ENCODE peak calls at places on chromosomes 1 and 21, in eight cellular contexts. C is endodermal cell; Y is astrocyte; D is H9; T is transverse colon; J is tibial nerve; B is CD8-positive, alpha-beta memory T cell; I is breast epithelium. Z is an unnamed sample.

GRCh38 chr1:156385534-156386031 is 16.6 kb downstream of the RHBG start:
- DNase-seq in J (peak; percentile 69), T (peak; percentile 62), D (peak; percentile 63), Y (peak; percentile 18), B (peak; percentile 64), C (peak; percentile 89), I (no peak), Z (peak; percentile 48)

GRCh38 chr1:206540044-206540758 is 32.9 kb downstream of the RASSF5 start:
- DNase-seq in B (no peak), J (no peak), D (no peak), C (no peak), T (peak; percentile 76), Y (no peak), I (peak; percentile 74), Z (no peak)

GRCh38 chr1:186474208-186474607 is 13.3 kb upstream of the PDC start:
- DNase-seq in C (no peak), T (no peak), Y (peak; percentile 90), I (no peak), D (no peak), J (no peak), B (no peak), Z (no peak)

GRCh38 chr1:206814716-206815341 is 42.5 kb upstream of the IL10 start:
- DNase-seq in T (no peak), C (no peak), Y (peak; percentile 64), J (no peak), D (no peak), B (no peak), I (no peak), Z (no peak)

GRCh38 chr21:34840693-34841092 is 171.9 kb downstream of the CLIC6 start:
- DNase-seq in B (no peak), D (no peak), Y (no peak), C (peak; percentile 36), I (no peak), J (no peak), T (no peak), Z (no peak)

GRCh38 chr1:1014896-1015681 is 1.8 kb downstream of the ISG15 start:
- DNase-seq in C (peak; percentile 71), T (peak; percentile 19), J (no peak), I (no peak), B (no peak), Y (no peak), D (peak; percentile 52), Z (peak; percentile 63)

GRCh38 chr1:14625587-14626447 is 27.3 kb downstream of the KAZN start:
- DNase-seq in B (no peak), D (no peak), I (no peak), T (no peak), C (no peak), J (no peak), Y (no peak), Z (no peak)

GRCh38 chr21:32888971-32889370 is 117.4 kb upstream of the PAXBP1 start:
- DNase-seq in D (no peak), Y (peak; percentile 12), I (no peak), B (no peak), J (no peak), T (no peak), C (no peak), Z (peak; percentile 12)

GRCh38 chr1:208198271-208198670 is 45.9 kb downstream of the PLXNA2 start:
- DNase-seq in I (no peak), D (no peak), Y (no peak), C (no peak), J (no peak), T (no peak), B (no peak), Z (no peak)

GRCh38 chr1:166164646-166164994 is 2.2 kb downstream of the FAM78B start:
- DNase-seq in C (no peak), T (no peak), D (no peak), Y (no peak), I (no peak), B (no peak), J (no peak), Z (no peak)

GRCh38 chr1:207990455-207990854 is 79.5 kb upstream of the CD34 start:
- DNase-seq in Y (no peak), D (no peak), B (no peak), T (no peak), I (no peak), J (no peak), C (peak; percentile 25), Z (no peak)

GRCh38 chr1:89356658-89357400 is 7.0 kb upstream of the GBP6 start:
- DNase-seq in D (no peak), J (no peak), I (no peak), B (no peak), T (no peak), Y (peak; percentile 42), C (no peak), Z (no peak)

GRCh38 chr1:48044311-48044710 is 47.1 kb upstream of the TRABD2B start:
- DNase-seq in D (no peak), B (no peak), Y (no peak), J (no peak), T (no peak), C (no peak), I (no peak), Z (peak; percentile 64)

GRCh38 chr1:109482796-109483638 is 688 bp upstream of the ATXN7L2 start:
- DNase-seq in B (peak; percentile 31), Y (no peak), I (no peak), J (no peak), T (no peak), C (no peak), D (no peak), Z (no peak)

GRCh38 chr21:46029201-46029924 is 47.8 kb downstream of the COL6A1 start:
- DNase-seq in J (no peak), D (no peak), I (no peak), T (no peak), C (no peak), Y (peak; percentile 46), B (no peak), Z (no peak)

GRCh38 chr1:111204211-111204883 is 3.9 kb upstream of the DENND2D start:
- DNase-seq in D (no peak), C (no peak), J (no peak), B (peak; percentile 61), I (peak; percentile 41), T (peak; percentile 92), Y (no peak), Z (no peak)

GRCh38 chr1:166379447-166379846 is 212.6 kb upstream of the FAM78B start:
- DNase-seq in Y (peak; percentile 3), T (no peak), B (no peak), J (no peak), D (no peak), I (no peak), C (no peak), Z (no peak)

GRCh38 chr1:10697621-10698160 is 98.8 kb downstream of the CASZ1 start:
- DNase-seq in D (no peak), Y (no peak), C (no peak), I (no peak), T (no peak), B (no peak), J (no peak), Z (no peak)
- H3K4me1 ChIP-seq in D (peaks cover 2% of the 10 kb centered on the region), Y (no peaks in the 10 kb centered on the region), C (no peaks in the 10 kb centered on the region), I (peaks cover 20% of the 10 kb centered on the region), T (peaks cover 32% of the 10 kb centered on the region), B (peaks cover 7% of the 10 kb centered on the region), J (peaks cover 12% of the 10 kb centered on the region), Z (peaks cover 2% of the 10 kb centered on the region)

DNA sequence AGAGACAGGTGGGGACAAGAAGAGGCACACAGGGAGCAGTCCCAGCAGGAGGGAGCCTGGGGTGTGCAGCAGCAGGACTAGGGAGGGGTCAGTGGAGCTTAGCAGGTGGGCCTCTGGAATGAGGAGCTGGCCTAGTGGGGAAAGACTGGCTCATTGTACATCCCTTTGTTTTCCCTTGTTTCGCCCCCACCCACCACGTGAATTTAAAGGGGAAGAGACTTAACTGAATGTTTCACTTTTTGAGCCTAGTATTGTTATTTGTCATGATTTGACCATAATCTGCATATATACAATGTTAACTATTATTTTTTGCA is 181.7 kb downstream of the DHRS3 start:
- DNase-seq in B (no peak), D (no peak), C (no peak), Y (no peak), J (no peak), T (no peak), I (no peak), Z (peak; percentile 32)
- H3K27ac ChIP-seq in B (peak overlapping the region; percentile 3), D (no peak overlapping the region), C (no peak overlapping the region), Y (peak overlapping the region; percentile 55), J (peak overlapping the region; percentile 81), T (no peak overlapping the region), I (peak overlapping the region; percentile 72), Z (no peak overlapping the region)

DNA sequence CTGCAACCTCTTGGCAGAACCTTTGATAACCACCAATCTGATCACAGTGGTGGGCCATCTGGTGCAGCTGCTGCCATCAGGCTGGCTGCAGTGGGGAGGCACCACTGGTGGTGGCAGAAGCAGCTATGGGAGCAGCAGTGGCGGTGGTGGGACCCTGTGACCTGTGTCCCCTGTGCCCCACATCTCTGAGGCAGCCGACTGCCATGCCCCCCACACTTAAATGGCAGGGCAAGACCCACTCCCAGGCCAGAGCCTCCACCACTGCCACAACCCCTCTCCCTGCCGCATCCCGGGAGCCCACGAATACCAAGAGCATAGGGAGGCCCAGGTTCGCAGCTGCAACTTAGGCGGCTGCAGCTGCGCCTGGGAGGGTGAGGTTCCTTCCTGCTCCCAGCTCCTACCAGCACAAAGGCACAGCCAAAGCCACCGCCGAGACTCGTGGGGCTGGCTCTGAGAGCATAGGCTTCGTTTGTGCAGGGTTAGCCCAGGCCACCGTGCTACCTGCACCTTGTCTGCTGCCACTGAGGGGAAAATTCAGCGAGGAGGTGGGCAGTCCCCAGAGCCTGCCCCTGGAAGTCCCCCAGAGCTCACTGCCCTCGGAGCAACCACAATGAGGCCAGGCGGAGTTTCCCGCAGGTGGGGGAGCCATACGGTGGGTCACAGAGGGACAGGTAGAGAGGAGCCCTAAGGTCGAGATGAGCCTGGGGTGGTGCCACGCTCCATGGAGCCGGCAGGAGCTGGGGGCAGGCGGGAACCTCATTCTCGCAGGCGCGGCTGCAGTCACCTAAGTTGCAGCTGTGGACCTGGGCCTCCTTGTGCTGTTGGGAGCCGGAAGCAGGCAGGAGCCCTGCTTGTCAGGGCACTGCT is 518.7 kb downstream of the RWDD3 start:
- DNase-seq in T (no peak), C (no peak), Y (no peak), B (no peak), J (no peak), D (no peak), I (no peak), Z (no peak)
- H3K9me3 ChIP-seq in T (no peaks in the 10 kb centered on the region), C (peaks cover 49% of the 10 kb centered on the region), Y (peaks cover 3% of the 10 kb centered on the region), B (no peaks in the 10 kb centered on the region), J (peaks cover 6% of the 10 kb centered on the region), D (peaks cover 6% of the 10 kb centered on the region), I (peaks cover 17% of the 10 kb centered on the region), Z (no peaks in the 10 kb centered on the region)

GRCh38 chr1:154964359-154964758 is 2.8 kb upstream of the PYGO2 start:
- DNase-seq in D (no peak), C (no peak), J (no peak), B (no peak), Y (no peak), I (no peak), T (no peak), Z (no peak)

GRCh38 chr1:154962795-154963330 is 1.3 kb upstream of the PYGO2 start:
- DNase-seq in I (no peak), D (no peak), J (no peak), Y (no peak), B (no peak), T (no peak), C (no peak), Z (no peak)

GRCh38 chr1:154962238-154962678 is 676 bp upstream of the PYGO2 start:
- DNase-seq in Y (no peak), T (peak; percentile 49), B (no peak), J (peak; percentile 24), D (no peak), I (no peak), C (peak; percentile 81), Z (peak; percentile 39)

GRCh38 chr1:154961497-154962237 is at the start of gene PYGO2:
- DNase-seq in B (peak; percentile 74), J (peak; percentile 63), D (peak; percentile 82), Y (peak; percentile 63), T (peak; percentile 87), I (peak; percentile 70), C (peak; percentile 93), Z (peak; percentile 77)

GRCh38 chr1:154963643-154964042 is 2.1 kb upstream of the PYGO2 start:
- DNase-seq in J (no peak), C (no peak), I (no peak), Y (no peak), B (no peak), D (no peak), T (no peak), Z (no peak)
- H3K4me1 ChIP-seq in J (peaks cover 17% of the 10 kb centered on the region), C (no peaks in the 10 kb centered on the region), I (peaks cover 18% of the 10 kb centered on the region), Y (peaks cover 28% of the 10 kb centered on the region), B (peaks cover 19% of the 10 kb centered on the region), D (peaks cover 2% of the 10 kb centered on the region), T (peaks cover 32% of the 10 kb centered on the region), Z (peaks cover under 1% of the 10 kb centered on the region)

Z was measured in SJCRH30.